ENCODE peak calls at places on chromosomes 13 and 19, in eight cellular contexts. One of them, this sample, is unnamed.

GRCh38 chr19:887072-887471 is 5.9 kb downstream of the MED16 start:
- DNase-seq in HFFc6: peak
- DNase-seq in ELR: peak
- DNase-seq in bronchial epithelial cell: no peak
- DNase-seq in GM10248: no peak
- DNase-seq in mucosa of gallbladder: no peak
- DNase-seq in HTR-8/SVneo: no peak
- DNase-seq in cardiac muscle cell: peak
- DNase-seq in this sample: no peak

GRCh38 chr13:106916329-106916728 is 348.4 kb upstream of the ARGLU1 start:
- DNase-seq in HFFc6: peak
- DNase-seq in cardiac muscle cell: no peak
- DNase-seq in ELR: no peak
- DNase-seq in mucosa of gallbladder: no peak
- DNase-seq in HTR-8/SVneo: no peak
- DNase-seq in bronchial epithelial cell: no peak
- DNase-seq in GM10248: no peak
- DNase-seq in this sample: no peak

GRCh38 chr19:3555653-3556422 is 1.5 kb downstream of the MFSD12 start:
- DNase-seq in cardiac muscle cell: no peak
- DNase-seq in mucosa of gallbladder: no peak
- DNase-seq in HTR-8/SVneo: no peak
- DNase-seq in bronchial epithelial cell: no peak
- DNase-seq in GM10248: no peak
- DNase-seq in HFFc6: no peak
- DNase-seq in ELR: no peak
- DNase-seq in this sample: no peak

GRCh38 chr13:110109910-110110309 is 197.0 kb downstream of the COL4A1 start:
- DNase-seq in mucosa of gallbladder: peak
- DNase-seq in HFFc6: peak
- DNase-seq in HTR-8/SVneo: no peak
- DNase-seq in cardiac muscle cell: peak
- DNase-seq in GM10248: no peak
- DNase-seq in bronchial epithelial cell: no peak
- DNase-seq in ELR: peak
- DNase-seq in this sample: no peak

GRCh38 chr19:28710278-28710677 is 502.7 kb downstream of the UQCRFS1 start:
- DNase-seq in HFFc6: peak
- DNase-seq in bronchial epithelial cell: peak
- DNase-seq in GM10248: no peak
- DNase-seq in ELR: peak
- DNase-seq in cardiac muscle cell: peak
- DNase-seq in mucosa of gallbladder: no peak
- DNase-seq in HTR-8/SVneo: peak
- DNase-seq in this sample: peak

GRCh38 chr13:111550062-111550461 is 229.6 kb downstream of the TEX29 start:
- DNase-seq in cardiac muscle cell: no peak
- DNase-seq in HFFc6: no peak
- DNase-seq in GM10248: no peak
- DNase-seq in mucosa of gallbladder: no peak
- DNase-seq in bronchial epithelial cell: no peak
- DNase-seq in ELR: no peak
- DNase-seq in HTR-8/SVneo: no peak
- DNase-seq in this sample: no peak

GRCh38 chr13:92403606-92404005 is 823.0 kb upstream of the GPC6 start:
- DNase-seq in ELR: no peak
- DNase-seq in bronchial epithelial cell: no peak
- DNase-seq in HFFc6: no peak
- DNase-seq in HTR-8/SVneo: no peak
- DNase-seq in GM10248: no peak
- DNase-seq in mucosa of gallbladder: no peak
- DNase-seq in cardiac muscle cell: no peak
- DNase-seq in this sample: no peak

GRCh38 chr13:24381539-24382265 is 72.3 kb downstream of the C1QTNF9 start:
- DNase-seq in cardiac muscle cell: no peak
- DNase-seq in bronchial epithelial cell: no peak
- DNase-seq in HFFc6: peak
- DNase-seq in HTR-8/SVneo: no peak
- DNase-seq in ELR: peak
- DNase-seq in mucosa of gallbladder: no peak
- DNase-seq in GM10248: no peak
- DNase-seq in this sample: no peak

GRCh38 chr19:3440082-3440481 is 40.2 kb downstream of the SMIM24 start:
- DNase-seq in GM10248: peak
- DNase-seq in cardiac muscle cell: no peak
- DNase-seq in HFFc6: no peak
- DNase-seq in bronchial epithelial cell: no peak
- DNase-seq in mucosa of gallbladder: no peak
- DNase-seq in HTR-8/SVneo: no peak
- DNase-seq in ELR: peak
- DNase-seq in this sample: no peak

GRCh38 chr13:45721203-45721731 is 19.1 kb downstream of the CBY2 start:
- DNase-seq in ELR: no peak
- DNase-seq in cardiac muscle cell: no peak
- DNase-seq in mucosa of gallbladder: no peak
- DNase-seq in bronchial epithelial cell: no peak
- DNase-seq in HTR-8/SVneo: no peak
- DNase-seq in GM10248: no peak
- DNase-seq in HFFc6: no peak
- DNase-seq in this sample: no peak

GRCh38 chr13:102856603-102857002 is 10.8 kb downstream of the ERCC5 start:
- DNase-seq in GM10248: no peak
- DNase-seq in bronchial epithelial cell: peak
- DNase-seq in cardiac muscle cell: no peak
- DNase-seq in ELR: no peak
- DNase-seq in mucosa of gallbladder: no peak
- DNase-seq in HTR-8/SVneo: no peak
- DNase-seq in HFFc6: no peak
- DNase-seq in this sample: no peak

GRCh38 chr13:114128624-114129522 is 3.5 kb downstream of the RASA3 start:
- DNase-seq in bronchial epithelial cell: peak
- DNase-seq in cardiac muscle cell: no peak
- DNase-seq in HTR-8/SVneo: peak
- DNase-seq in ELR: peak
- DNase-seq in HFFc6: peak
- DNase-seq in GM10248: peak
- DNase-seq in mucosa of gallbladder: peak
- DNase-seq in this sample: peak

GRCh38 chr13:110885966-110886365 is 28.9 kb downstream of the ANKRD10 start:
- DNase-seq in bronchial epithelial cell: no peak
- DNase-seq in HFFc6: no peak
- DNase-seq in ELR: no peak
- DNase-seq in mucosa of gallbladder: no peak
- DNase-seq in GM10248: no peak
- DNase-seq in cardiac muscle cell: no peak
- DNase-seq in HTR-8/SVneo: no peak
- DNase-seq in this sample: no peak

GRCh38 chr13:87123987-87124784 is 547.0 kb upstream of the SLITRK5 start:
- DNase-seq in HTR-8/SVneo: peak
- DNase-seq in mucosa of gallbladder: no peak
- DNase-seq in ELR: peak
- DNase-seq in cardiac muscle cell: peak
- DNase-seq in GM10248: no peak
- DNase-seq in HFFc6: peak
- DNase-seq in bronchial epithelial cell: peak
- DNase-seq in this sample: peak

GRCh38 chr13:40553356-40553755 is 113.1 kb downstream of the FOXO1 start:
- DNase-seq in bronchial epithelial cell: no peak
- DNase-seq in HTR-8/SVneo: no peak
- DNase-seq in GM10248: no peak
- DNase-seq in HFFc6: no peak
- DNase-seq in ELR: no peak
- DNase-seq in cardiac muscle cell: no peak
- DNase-seq in mucosa of gallbladder: no peak
- DNase-seq in this sample: no peak

GRCh38 chr19:41537789-41538188 is 38.2 kb upstream of the CEACAM21 start:
- DNase-seq in GM10248: no peak
- DNase-seq in HTR-8/SVneo: no peak
- DNase-seq in bronchial epithelial cell: no peak
- DNase-seq in ELR: peak
- DNase-seq in HFFc6: peak
- DNase-seq in mucosa of gallbladder: no peak
- DNase-seq in cardiac muscle cell: no peak
- DNase-seq in this sample: no peak

GRCh38 chr13:80562423-80562822 is 221.5 kb upstream of the SPRY2 start:
- DNase-seq in HTR-8/SVneo: no peak
- DNase-seq in mucosa of gallbladder: no peak
- DNase-seq in GM10248: no peak
- DNase-seq in cardiac muscle cell: no peak
- DNase-seq in HFFc6: no peak
- DNase-seq in ELR: no peak
- DNase-seq in bronchial epithelial cell: peak
- DNase-seq in this sample: no peak

GRCh38 chr19:16588089-16588823 is 16.0 kb upstream of the SLC35E1 start:
- DNase-seq in HFFc6: no peak
- DNase-seq in ELR: no peak
- DNase-seq in cardiac muscle cell: peak
- DNase-seq in bronchial epithelial cell: no peak
- DNase-seq in HTR-8/SVneo: no peak
- DNase-seq in GM10248: peak
- DNase-seq in mucosa of gallbladder: no peak
- DNase-seq in this sample: no peak

This sample was measured in HCT116.